ENCODE peak calls at places on chromosomes 2 and 18, in ten cellular contexts. R is thoracic aorta; A is GM03348; G is left kidney; X is NCI-H2029 treated with DMSO at 0.1 percent for 48 hours; F is GM10248; E is tibial artery; W is PC-9; L is activated T-helper 1 cell treated with Interleukin-2 at 50 U/mL for 16 hours; T is stimulated activated CD8-positive, alpha-beta memory T cell treated with anti-CD3 and anti-CD28 coated beads, Interleukin-12 subunit alpha, Interleukin-12 subunit beta, amount 100 ng/mL, for 4 hours. J is an unnamed sample.

GRCh38 chr2:193695367-193695766 is 1500.6 kb upstream of the TMEFF2 start:
- DNase-seq in R (no peak), A (peak), G (peak), X (no peak), F (no peak), E (no peak), W (no peak), L (no peak), T (no peak), J (no peak)

GRCh38 chr18:11163668-11164067 is 14.3 kb upstream of the PIEZO2 start:
- DNase-seq in R (no peak), A (no peak), G (peak), X (no peak), F (peak), E (no peak), W (no peak), L (no peak), T (no peak), J (no peak)

GRCh38 chr2:28359222-28360065 is 33.2 kb upstream of the FOSL2 start:
- DNase-seq in R (no peak), A (no peak), G (no peak), X (no peak), F (peak), E (no peak), W (peak), L (peak), T (peak), J (no peak)

GRCh38 chr2:238267341-238267710 is 21.1 kb downstream of the PER2 start:
- DNase-seq in R (no peak), A (no peak), G (no peak), X (no peak), F (no peak), E (no peak), W (no peak), L (no peak), T (no peak), J (no peak)

GRCh38 chr2:170361359-170361936 is 183.5 kb downstream of the MYO3B start:
- DNase-seq in R (no peak), A (peak), G (peak), X (peak), F (peak), E (no peak), W (peak), L (no peak), T (peak), J (peak)

GRCh38 chr2:218999021-218999880 is 6.0 kb upstream of the CRYBA2 start:
- DNase-seq in R (no peak), A (no peak), G (no peak), X (no peak), F (no peak), E (no peak), W (no peak), L (no peak), T (no peak), J (no peak)

GRCh38 chr2:105610444-105611327 is 134.0 kb upstream of the NCK2 start:
- DNase-seq in R (no peak), A (no peak), G (peak), X (peak), F (no peak), E (no peak), W (no peak), L (no peak), T (no peak), J (no peak)

GRCh38 chr2:69083126-69083733 is 70.3 kb downstream of the ANTXR1 start:
- DNase-seq in R (no peak), A (peak), G (no peak), X (no peak), F (no peak), E (no peak), W (no peak), L (no peak), T (no peak), J (peak)

GRCh38 chr18:48928787-48929186 is 22.0 kb downstream of the SMAD7 start:
- DNase-seq in R (no peak), A (peak), G (peak), X (peak), F (peak), E (peak), W (no peak), L (peak), T (peak), J (no peak)

GRCh38 chr18:44453505-44453904 is 227.2 kb upstream of the SETBP1 start:
- DNase-seq in R (no peak), A (no peak), G (no peak), X (no peak), F (no peak), E (no peak), W (no peak), L (no peak), T (no peak), J (peak)

GRCh38 chr18:7978834-7979233 is 411.7 kb downstream of the PTPRM start:
- DNase-seq in R (no peak), A (no peak), G (peak), X (no peak), F (no peak), E (no peak), W (no peak), L (no peak), T (no peak), J (no peak)

GRCh38 chr2:221254281-221254680 is 317.8 kb downstream of the EPHA4 start:
- DNase-seq in R (no peak), A (no peak), G (peak), X (no peak), F (no peak), E (no peak), W (peak), L (no peak), T (no peak), J (no peak)

GRCh38 chr2:39411186-39411944 is 25.7 kb downstream of the MAP4K3 start:
- DNase-seq in R (no peak), A (peak), G (no peak), X (no peak), F (no peak), E (no peak), W (no peak), L (no peak), T (no peak), J (peak)

GRCh38 chr2:231393149-231394131 is 2.1 kb upstream of the B3GNT7 start:
- DNase-seq in R (no peak), A (no peak), G (peak), X (no peak), F (peak), E (no peak), W (no peak), L (no peak), T (peak), J (no peak)

GRCh38 chr2:223697921-223698645 is 95.9 kb upstream of the SCG2 start:
- DNase-seq in R (no peak), A (no peak), G (no peak), X (no peak), F (no peak), E (no peak), W (no peak), L (no peak), T (no peak), J (no peak)

GRCh38 chr2:168060956-168061750 is 186.2 kb downstream of the STK39 start:
- DNase-seq in R (no peak), A (peak), G (no peak), X (no peak), F (no peak), E (no peak), W (no peak), L (no peak), T (no peak), J (peak)

GRCh38 chr2:30871980-30872789 is 64.9 kb upstream of the CAPN13 start:
- DNase-seq in R (no peak), A (no peak), G (peak), X (peak), F (no peak), E (no peak), W (peak), L (no peak), T (no peak), J (no peak)

GRCh38 chr18:34158881-34159690 is 65.6 kb downstream of the NOL4 start:
- DNase-seq in R (no peak), A (peak), G (peak), X (peak), F (peak), E (peak), W (no peak), L (no peak), T (no peak), J (no peak)

GRCh38 chr18:34322365-34323289 is 97.9 kb upstream of the NOL4 start:
- DNase-seq in R (no peak), A (peak), G (peak), X (peak), F (peak), E (no peak), W (peak), L (no peak), T (no peak), J (peak)

GRCh38 chr2:24210723-24211122 is 35.9 kb downstream of the FAM228A start:
- DNase-seq in R (no peak), A (no peak), G (no peak), X (no peak), F (no peak), E (no peak), W (no peak), L (no peak), T (no peak), J (no peak)

GRCh38 chr2:26687785-26688184 is 4.7 kb upstream of the KCNK3 start:
- DNase-seq in R (no peak), A (no peak), G (no peak), X (peak), F (no peak), E (no peak), W (no peak), L (no peak), T (no peak), J (no peak)

GRCh38 chr2:214203744-214204289 is 207.0 kb upstream of the VWC2L start:
- DNase-seq in R (no peak), A (no peak), G (no peak), X (no peak), F (no peak), E (peak), W (no peak), L (no peak), T (no peak), J (no peak)

GRCh38 chr2:96159084-96159830 is 14.0 kb upstream of the DUSP2 start:
- DNase-seq in R (no peak), A (no peak), G (peak), X (no peak), F (peak), E (no peak), W (no peak), L (no peak), T (no peak), J (no peak)

GRCh38 chr2:73286134-73286533 is 1.9 kb upstream of the FBXO41 start:
- DNase-seq in R (no peak), A (no peak), G (no peak), X (no peak), F (no peak), E (no peak), W (no peak), L (no peak), T (no peak), J (no peak)

GRCh38 chr2:213766465-213766891 is 482.2 kb downstream of the SPAG16 start:
- DNase-seq in R (no peak), A (peak), G (peak), X (no peak), F (peak), E (no peak), W (no peak), L (no peak), T (no peak), J (peak)

GRCh38 chr2:30221531-30221930 is 9.8 kb upstream of the LBH start:
- DNase-seq in R (no peak), A (no peak), G (no peak), X (no peak), F (no peak), E (no peak), W (no peak), L (no peak), T (no peak), J (no peak)

GRCh38 chr2:74585406-74586182 is 31.1 kb downstream of the DOK1 start:
- DNase-seq in R (no peak), A (peak), G (no peak), X (no peak), F (peak), E (no peak), W (no peak), L (no peak), T (no peak), J (no peak)

GRCh38 chr2:60104514-60105501 is 448.6 kb downstream of the BCL11A start:
- DNase-seq in R (no peak), A (peak), G (no peak), X (no peak), F (no peak), E (no peak), W (no peak), L (no peak), T (no peak), J (peak)

GRCh38 chr2:34070196-34070595 is 471.1 kb upstream of the FAM98A start:
- DNase-seq in R (no peak), A (no peak), G (no peak), X (no peak), F (no peak), E (no peak), W (no peak), L (no peak), T (no peak), J (no peak)

GRCh38 chr2:181790716-181791649 is 100.5 kb upstream of the ITPRID2 start:
- DNase-seq in R (no peak), A (peak), G (no peak), X (no peak), F (peak), E (no peak), W (peak), L (no peak), T (no peak), J (peak)

GRCh38 chr2:174577967-174578589 is 19.5 kb downstream of the WIPF1 start:
- DNase-seq in R (no peak), A (peak), G (peak), X (no peak), F (no peak), E (no peak), W (peak), L (no peak), T (no peak), J (peak)

GRCh38 chr2:181900007-181900651 is 8.6 kb downstream of the ITPRID2 start:
- DNase-seq in R (no peak), A (no peak), G (no peak), X (no peak), F (no peak), E (no peak), W (no peak), L (no peak), T (no peak), J (no peak)

GRCh38 chr2:101831351-101831865 is 133.9 kb downstream of the MAP4K4 start:
- DNase-seq in R (peak), A (peak), G (peak), X (peak), F (peak), E (peak), W (peak), L (peak), T (peak), J (peak)

GRCh38 chr2:218343591-218343990 is 13.1 kb upstream of the CATIP start:
- DNase-seq in R (peak), A (peak), G (no peak), X (no peak), F (no peak), E (peak), W (no peak), L (no peak), T (no peak), J (peak)

GRCh38 chr18:75199327-75199726 is 9.6 kb downstream of the PTGR3 start:
- DNase-seq in R (no peak), A (no peak), G (no peak), X (no peak), F (no peak), E (no peak), W (no peak), L (no peak), T (no peak), J (no peak)

J was measured in AG08395.